ENCODE peak calls at places on chromosomes 12 and 14, in four cellular contexts. M, F, W and R are unnamed samples.

GRCh38 chr14:74475678-74476077 is 17.4 kb downstream of the NPC2 start:
- DNase-seq in M (no peak), F (no peak), W (peak), R (no peak)

GRCh38 chr14:101820283-101820798 is 58.8 kb downstream of the PPP2R5C start:
- DNase-seq in M (no peak), F (peak), W (no peak), R (no peak)

GRCh38 chr14:104138098-104138890 is at the start of gene KIF26A:
- DNase-seq in M (peak), W (no peak), F (no peak), R (peak)

GRCh38 chr14:52951730-52952481 is 1.1 kb upstream of the FERMT2 start:
- DNase-seq in M (no peak), F (peak), W (peak), R (peak)

GRCh38 chr12:49903351-49903699 is 375 bp downstream of the FAIM2 start:
- DNase-seq in W (no peak), F (no peak), M (no peak), R (no peak)

GRCh38 chr14:89351364-89351957 is 65.6 kb downstream of the FOXN3 start:
- DNase-seq in M (no peak), W (no peak), F (peak), R (no peak)

GRCh38 chr14:53022593-53022992 is 71.7 kb upstream of the FERMT2 start:
- DNase-seq in M (no peak), F (no peak), W (no peak), R (no peak)

GRCh38 chr12:22588817-22589216 is 36.2 kb upstream of the ETNK1 start:
- DNase-seq in M (no peak), F (no peak), W (no peak), R (no peak)

GRCh38 chr12:123056053-123056452 is 75.6 kb downstream of the ARL6IP4 start:
- DNase-seq in W (peak), F (no peak), M (no peak), R (no peak)

GRCh38 chr12:128992550-128992949 is 139.3 kb downstream of the GLT1D1 start:
- DNase-seq in M (no peak), F (no peak), W (no peak), R (no peak)

GRCh38 chr14:39376671-39377403 is 55.4 kb downstream of the FBXO33 start:
- DNase-seq in W (peak), F (no peak), M (no peak), R (no peak)

GRCh38 chr12:122995503-122996187 is 15.2 kb downstream of the ARL6IP4 start:
- DNase-seq in M (no peak), W (peak), F (no peak), R (peak)

GRCh38 chr14:90500665-90501370 is 104.0 kb downstream of the CALM1 start:
- DNase-seq in F (no peak), M (no peak), W (no peak), R (no peak)

GRCh38 chr14:59374048-59374447 is 91.1 kb downstream of the GPR135 start:
- DNase-seq in F (no peak), W (no peak), M (no peak), R (no peak)

GRCh38 chr12:54546511-54546910 is 2.9 kb upstream of the PDE1B start:
- DNase-seq in W (no peak), F (no peak), M (no peak), R (no peak)

GRCh38 chr12:52798003-52798670 is 2.2 kb upstream of the KRT3 start:
- DNase-seq in M (no peak), F (no peak), W (peak), R (no peak)

GRCh38 chr14:90510208-90510607 is 113.4 kb downstream of the CALM1 start:
- DNase-seq in F (no peak), M (no peak), W (no peak), R (no peak)

GRCh38 chr14:101124860-101125259 is 221.3 kb upstream of the RTL1 start:
- DNase-seq in M (no peak), F (no peak), W (no peak), R (no peak)

GRCh38 chr14:92914087-92914656 is 8.8 kb upstream of the CHGA start:
- DNase-seq in M (peak), W (peak), F (no peak), R (peak)

GRCh38 chr14:74135386-74135785 is 50.6 kb downstream of the LIN52 start:
- DNase-seq in M (no peak), F (no peak), W (peak), R (no peak)

GRCh38 chr14:102076793-102077759 is 9.8 kb downstream of the HSP90AA1 start:
- DNase-seq in F (no peak), M (no peak), W (no peak), R (no peak)

DNA sequence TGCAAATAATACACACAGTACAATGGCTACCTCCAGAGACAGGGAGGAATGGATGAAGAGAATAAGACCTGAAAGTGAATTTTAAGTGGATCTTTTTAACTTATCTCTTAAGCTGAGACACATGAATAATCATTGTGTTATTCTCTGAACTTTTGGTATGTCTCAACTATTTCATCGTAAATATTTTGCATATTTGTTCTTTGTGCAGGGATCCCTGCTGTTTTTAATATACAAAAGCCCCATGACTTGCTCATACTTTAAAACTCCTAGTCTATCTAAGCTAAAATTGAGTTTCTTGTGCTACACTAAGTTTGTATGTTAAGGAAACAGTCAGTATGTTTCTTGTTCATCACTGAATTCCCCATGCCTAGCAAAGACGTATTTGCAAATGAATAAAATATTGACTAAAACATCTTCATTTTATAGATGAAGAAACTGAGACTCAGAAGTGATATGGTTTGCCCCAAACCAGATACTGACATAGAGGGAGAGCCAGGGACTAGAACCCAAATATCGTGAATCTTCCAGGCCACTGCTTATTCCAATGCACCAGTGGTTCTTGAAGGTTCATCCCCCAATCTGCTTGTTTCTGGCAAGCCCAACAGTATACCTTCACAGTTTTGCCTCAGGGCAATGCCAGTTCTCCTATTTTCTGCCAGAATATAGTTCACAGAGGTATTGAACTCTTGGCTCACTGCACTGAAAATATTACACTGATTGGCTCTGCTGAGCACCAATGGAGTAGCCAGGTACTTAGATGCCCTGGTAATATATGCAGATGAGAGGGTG is 356.9 kb downstream of the MED13L start:
- DNase-seq in F (no peak), W (no peak), M (no peak), R (no peak)
- TF ChIP-seq CTCF in F (no peak), W (no peak), M (no peak), R (no peak)

GRCh38 chr14:99188721-99189120 is 83.3 kb downstream of the BCL11B start:
- DNase-seq in M (no peak), W (no peak), F (no peak), R (no peak)
- TF ChIP-seq CTCF in M (no peak), W (no peak), F (no peak), R (peak)

GRCh38 chr12:26712892-26713291 is 120.1 kb downstream of the ITPR2 start:
- DNase-seq in M (no peak), W (no peak), F (no peak), R (no peak)

GRCh38 chr12:26711072-26711471 is 121.9 kb downstream of the ITPR2 start:
- DNase-seq in M (no peak), F (no peak), W (no peak), R (no peak)

GRCh38 chr12:26711569-26711968 is 121.4 kb downstream of the ITPR2 start:
- DNase-seq in F (no peak), M (no peak), W (no peak), R (no peak)

GRCh38 chr12:26713885-26714383 is 119.1 kb downstream of the ITPR2 start:
- DNase-seq in M (no peak), W (no peak), F (peak), R (no peak)

DNA sequence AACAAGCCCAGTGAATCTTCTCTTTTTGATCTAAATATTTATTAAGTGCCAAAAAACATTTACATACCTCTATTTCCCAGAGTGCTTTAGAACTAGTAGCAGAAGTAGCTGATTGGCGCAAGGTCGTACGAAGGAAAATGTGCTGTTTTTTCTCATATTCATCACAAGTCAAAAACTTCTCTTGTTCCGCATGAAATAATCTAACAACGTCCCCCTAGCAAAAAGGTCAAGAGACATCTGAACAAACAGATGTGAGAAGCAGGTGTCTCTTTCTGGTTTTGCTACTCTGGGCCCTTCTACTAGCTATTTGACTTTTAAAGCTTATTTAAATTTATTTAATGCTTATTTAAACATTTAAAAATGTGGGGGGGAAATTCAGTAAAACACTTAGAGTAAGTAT is 117.8 kb downstream of the ITPR2 start:
- DNase-seq in F (no peak), M (no peak), W (no peak), R (no peak)
- TF ChIP-seq CTCF in F (no peak), M (no peak), W (no peak), R (no peak)

GRCh38 chr14:23109769-23110168 is 5.0 kb upstream of the CIROP start:
- DNase-seq in W (no peak), M (no peak), F (no peak), R (no peak)
- TF ChIP-seq CTCF in W (no peak), M (no peak), F (no peak), R (no peak)

GRCh38 chr12:106304001-106304421 is 1.5 kb downstream of the TCP11L2 start:
- DNase-seq in F (no peak), W (peak), M (no peak), R (peak)
- TF ChIP-seq CTCF in F (no peak), W (no peak), M (no peak), R (no peak)

GRCh38 chr12:114403044-114403689 is 2.8 kb downstream of the TBX5 start:
- DNase-seq in F (no peak), M (peak), W (peak), R (peak)
- TF ChIP-seq CTCF in F (no peak), M (peak), W (no peak), R (peak)

GRCh38 chr14:66404051-66404450 is 82.1 kb upstream of the CCDC196 start:
- DNase-seq in W (no peak), M (no peak), F (no peak), R (no peak)

GRCh38 chr14:66405158-66405557 is 81.0 kb upstream of the CCDC196 start:
- DNase-seq in W (peak), M (no peak), F (no peak), R (no peak)

GRCh38 chr14:66398437-66398836 is 87.7 kb upstream of the CCDC196 start:
- DNase-seq in F (no peak), W (no peak), M (no peak), R (no peak)

GRCh38 chr14:66401447-66402095 is 84.6 kb upstream of the CCDC196 start:
- DNase-seq in M (no peak), F (no peak), W (peak), R (no peak)

GRCh38 chr14:66403183-66403582 is 83.0 kb upstream of the CCDC196 start:
- DNase-seq in M (no peak), W (peak), F (peak), R (no peak)
- TF ChIP-seq CTCF in M (peak), W (peak), F (peak), R (no peak)